ENCODE peak calls at places on chromosome 12, in four cellular contexts. H, K, Q and A are unnamed samples.

GRCh38 chr12:80792861-80793260 is 76.1 kb downstream of the MYF5 start:
- DNase-seq in K (no peak), H (no peak), Q (no peak), A (no peak)

GRCh38 chr12:109278912-109279311 is 30.2 kb downstream of the FOXN4 start:
- DNase-seq in Q (no peak), H (no peak), K (no peak), A (peak; percentile 62)

GRCh38 chr12:61538951-61539350 is 721.3 kb upstream of the USP15 start:
- DNase-seq in Q (no peak), H (no peak), K (peak; percentile 70), A (no peak)

GRCh38 chr12:68349921-68350606 is 17.9 kb upstream of the MDM1 start:
- DNase-seq in Q (no peak), K (no peak), H (no peak), A (no peak)

GRCh38 chr12:116490481-116490880 is 68.7 kb upstream of the MAP1LC3B2 start:
- DNase-seq in H (no peak), Q (no peak), K (no peak), A (no peak)

GRCh38 chr12:124720019-124720686 is 143.5 kb downstream of the SCARB1 start:
- DNase-seq in K (no peak), Q (no peak), H (no peak), A (peak; percentile 76)

GRCh38 chr12:124295431-124296058 is 652 bp downstream of the RFLNA start:
- DNase-seq in K (peak; percentile 46), H (no peak), Q (no peak), A (no peak)

GRCh38 chr12:3170423-3171194 is 93.4 kb downstream of the TSPAN9 start:
- DNase-seq in K (no peak), H (no peak), Q (no peak), A (peak; percentile 55)

GRCh38 chr12:6386038-6386437 is 2.1 kb downstream of the LTBR start:
- DNase-seq in H (no peak), Q (no peak), K (no peak), A (no peak)

GRCh38 chr12:104249017-104249416 is 33.4 kb downstream of the TXNRD1 start:
- DNase-seq in K (no peak), H (no peak), Q (no peak), A (no peak)

GRCh38 chr12:66594688-66595087 is 84.2 kb downstream of the GRIP1 start:
- DNase-seq in H (no peak), K (no peak), Q (no peak), A (no peak)

GRCh38 chr12:132389066-132389465 is 59.7 kb upstream of the GALNT9 start:
- DNase-seq in Q (no peak), K (no peak), H (no peak), A (no peak)

GRCh38 chr12:122899887-122900286 is 4.0 kb upstream of the VPS37B start:
- DNase-seq in Q (no peak), H (no peak), K (no peak), A (no peak)

GRCh38 chr12:69070319-69071090 is 137.5 kb upstream of the CPM start:
- DNase-seq in H (peak; percentile 40), Q (no peak), K (peak; percentile 92), A (peak; percentile 28)

GRCh38 chr12:77113971-77114370 is 48.6 kb upstream of the E2F7 start:
- DNase-seq in Q (no peak), K (no peak), H (no peak), A (no peak)

GRCh38 chr12:72075401-72075800 is 136.8 kb downstream of the TPH2 start:
- DNase-seq in K (no peak), H (no peak), Q (no peak), A (no peak)

GRCh38 chr12:94260717-94261116 is 112.3 kb downstream of the PLXNC1 start:
- DNase-seq in H (no peak), Q (no peak), K (no peak), A (no peak)
- H3K4me3 ChIP-seq in H (no peak overlapping the region), Q (no peak overlapping the region), K (peak overlapping the region; percentile 14), A (no peak overlapping the region)

GRCh38 chr12:15701212-15701611 is 88.0 kb downstream of the EPS8 start:
- DNase-seq in H (no peak), Q (no peak), K (no peak), A (no peak)
- H3K27ac ChIP-seq in H (peak overlapping the region; percentile 27), Q (peak overlapping the region; percentile 81), K (no peak overlapping the region), A (peak overlapping the region; percentile 95)

GRCh38 chr12:59329457-59329856 is 266.4 kb upstream of the SLC16A7 start:
- DNase-seq in H (no peak), K (no peak), Q (no peak), A (no peak)
- H3K4me3 ChIP-seq in H (no peak overlapping the region), K (peak overlapping the region; percentile 78), Q (no peak overlapping the region), A (no peak overlapping the region)

DNA sequence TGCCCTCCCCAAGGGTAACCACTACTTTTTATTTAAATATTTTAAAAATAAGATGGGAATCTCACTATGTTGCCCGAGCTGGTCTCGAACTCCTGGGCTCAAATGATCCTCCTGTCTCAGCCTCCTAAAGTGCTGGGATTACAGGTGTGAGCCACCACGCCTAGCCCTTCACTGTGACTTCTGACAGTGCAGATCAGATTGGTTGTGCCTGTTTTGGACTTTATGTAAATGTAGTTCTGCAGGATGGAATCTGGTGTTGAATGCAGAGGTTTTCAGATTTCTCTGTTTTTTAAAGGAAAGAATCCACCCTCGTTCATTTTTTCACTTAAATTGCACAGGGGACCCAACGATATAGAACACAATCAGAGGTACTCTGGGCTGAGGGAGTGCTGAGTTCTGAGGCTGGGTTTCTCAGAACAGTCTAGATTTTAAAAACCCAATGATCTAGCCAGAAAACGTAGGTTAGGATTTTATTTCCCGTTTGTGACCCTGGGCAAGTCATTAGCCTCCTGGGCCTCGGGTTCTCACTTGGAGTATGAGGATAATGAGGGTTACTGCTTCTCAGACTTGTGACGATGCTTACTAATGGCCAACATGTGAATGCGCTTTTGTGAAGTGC is 6.8 kb downstream of the NR4A1 start:
- DNase-seq in Q (no peak), K (no peak), H (no peak), A (no peak)
- H3K27ac ChIP-seq in Q (no peak overlapping the region), K (no peak overlapping the region), H (peak overlapping the region; percentile 67), A (no peak overlapping the region)